ENCODE peak calls at places on chromosomes 2 and 18, in five cellular contexts. Z is cardiac muscle cell, W is WERI-Rb-1, M is heart right ventricle, O is PC-3. F is an unnamed sample.

GRCh38 chr18:56373601-56374000 is 264.8 kb downstream of the TXNL1 start:
- DNase-seq in M (no peak), O (no peak), W (no peak), Z (no peak), F (no peak)

GRCh38 chr2:238494573-238494961 is 67.8 kb downstream of the ASB1 start:
- DNase-seq in Z (no peak), M (no peak), W (no peak), O (no peak), F (no peak)

GRCh38 chr18:75966431-75966830 is 528.6 kb downstream of the ZNF516 start:
- DNase-seq in Z (no peak), W (no peak), O (no peak), M (no peak), F (no peak)

GRCh38 chr2:27954261-27954673 is 63.7 kb downstream of the BABAM2 start:
- DNase-seq in O (peak; percentile 60), Z (peak; percentile 55), M (no peak), W (no peak), F (no peak)

GRCh38 chr2:202109737-202110184 is 36.7 kb downstream of the KIAA2012 start:
- DNase-seq in M (peak; percentile 25), W (no peak), Z (peak; percentile 55), O (no peak), F (no peak)

GRCh38 chr2:28084564-28084963 is 194.0 kb downstream of the BABAM2 start:
- DNase-seq in O (peak; percentile 53), W (no peak), Z (peak; percentile 56), M (no peak), F (no peak)

GRCh38 chr2:53036196-53036595 is 731.4 kb upstream of the CHAC2 start:
- DNase-seq in W (no peak), M (no peak), Z (no peak), O (no peak), F (no peak)

GRCh38 chr2:157421964-157422363 is 21.9 kb downstream of the CYTIP start:
- DNase-seq in Z (no peak), O (no peak), W (no peak), M (no peak), F (no peak)

GRCh38 chr2:202158796-202159195 is 79.6 kb downstream of the SUMO1 start:
- DNase-seq in M (no peak), W (peak; percentile 45), O (peak; percentile 48), Z (peak; percentile 55), F (peak; percentile 18)

GRCh38 chr2:30915485-30915884 is 108.2 kb upstream of the CAPN13 start:
- DNase-seq in W (peak; percentile 63), O (peak; percentile 56), M (peak; percentile 27), Z (no peak), F (no peak)

GRCh38 chr2:22887426-22887825 is 497.6 kb upstream of the KLHL29 start:
- DNase-seq in M (no peak), W (no peak), Z (no peak), O (no peak), F (no peak)

GRCh38 chr2:227248876-227249275 is 76.2 kb upstream of the MFF start:
- DNase-seq in O (no peak), M (no peak), Z (no peak), W (no peak), F (no peak)

GRCh38 chr2:132656213-132656612 is 13.8 kb downstream of the LYPD1 start:
- DNase-seq in Z (no peak), W (no peak), M (no peak), O (no peak), F (no peak)

GRCh38 chr18:36281941-36282340 is 15.6 kb upstream of the FHOD3 start:
- DNase-seq in O (no peak), M (no peak), W (no peak), Z (peak; percentile 22), F (no peak)

GRCh38 chr2:36343601-36344000 is 12.0 kb upstream of the CRIM1 start:
- DNase-seq in O (no peak), W (no peak), Z (no peak), M (no peak), F (no peak)

GRCh38 chr18:51447351-51447896 is 249.9 kb upstream of the MEX3C start:
- DNase-seq in O (no peak), Z (peak; percentile 37), M (peak; percentile 35), W (no peak), F (no peak)

GRCh38 chr18:11429876-11430275 is 179.5 kb upstream of the SLC35G4 start:
- DNase-seq in M (no peak), O (no peak), W (no peak), Z (no peak), F (no peak)

GRCh38 chr2:17303054-17303453 is 215.2 kb downstream of the RAD51AP2 start:
- DNase-seq in Z (peak; percentile 1), O (peak; percentile 80), W (no peak), M (no peak), F (no peak)

GRCh38 chr2:22946553-22946952 is 438.4 kb upstream of the KLHL29 start:
- DNase-seq in O (no peak), M (no peak), Z (no peak), W (no peak), F (no peak)

GRCh38 chr2:46200100-46200690 is 97.0 kb upstream of the EPAS1 start:
- DNase-seq in M (no peak), W (no peak), Z (peak; percentile 34), O (no peak), F (no peak)

GRCh38 chr18:63135101-63135500 is 184.5 kb downstream of the BCL2 start:
- DNase-seq in O (no peak), Z (no peak), M (no peak), W (no peak), F (no peak)

GRCh38 chr2:147739531-147739930 is 105.3 kb upstream of the ACVR2A start:
- DNase-seq in O (peak; percentile 46), M (no peak), Z (peak; percentile 30), W (no peak), F (no peak)

GRCh38 chr2:69830045-69830905 is 815 bp downstream of the GMCL1 start:
- DNase-seq in O (peak; percentile 44), W (peak; percentile 41), Z (peak; percentile 38), M (no peak), F (no peak)

GRCh38 chr2:204862809-204863208 is 317.5 kb downstream of the PARD3B start:
- DNase-seq in O (no peak), W (no peak), Z (no peak), M (no peak), F (no peak)

GRCh38 chr18:14089781-14090180 is 42.5 kb downstream of the ZNF519 start:
- DNase-seq in W (no peak), M (no peak), Z (no peak), O (peak; percentile 35), F (no peak)

GRCh38 chr2:206515580-206515979 is 72.2 kb downstream of the ADAM23 start:
- DNase-seq in Z (no peak), O (no peak), M (no peak), W (no peak), F (no peak)

GRCh38 chr2:152421521-152422367 is 86.8 kb downstream of the FMNL2 start:
- DNase-seq in W (no peak), O (peak; percentile 98), Z (peak; percentile 97), M (no peak), F (no peak)

GRCh38 chr2:14330884-14331283 is 301.6 kb upstream of the LRATD1 start:
- DNase-seq in Z (no peak), W (no peak), M (no peak), O (no peak), F (no peak)

GRCh38 chr2:69013123-69013836 is at the start of gene ANTXR1:
- DNase-seq in M (peak; percentile 36), W (peak; percentile 73), O (peak; percentile 80), Z (peak; percentile 85), F (peak; percentile 64)

GRCh38 chr2:100242891-100243670 is 79.2 kb downstream of the LONRF2 start:
- DNase-seq in O (peak; percentile 77), M (peak; percentile 75), W (peak; percentile 81), Z (peak; percentile 67), F (peak; percentile 7)

GRCh38 chr18:35075132-35075531 is 33.9 kb downstream of the MAPRE2 start:
- DNase-seq in M (no peak), W (no peak), O (no peak), Z (no peak), F (no peak)

GRCh38 chr2:146634256-146635068 is 1210.4 kb upstream of the ACVR2A start:
- DNase-seq in Z (peak; percentile 21), O (peak; percentile 97), M (no peak), W (no peak), F (no peak)

GRCh38 chr18:66874812-66875474 is 271.1 kb upstream of the CDH19 start:
- DNase-seq in M (no peak), Z (no peak), O (no peak), W (no peak), F (no peak)
- H3K27ac ChIP-seq in M (no peak overlapping the region), Z (no peak overlapping the region), O (no peak overlapping the region), W (no peak overlapping the region), F (no peak overlapping the region)

GRCh38 chr2:156182132-156182531 is 150.4 kb downstream of the NR4A2 start:
- DNase-seq in O (peak; percentile 98), Z (no peak), W (no peak), M (no peak), F (no peak)
- H3K27ac ChIP-seq in O (peak overlapping the region; percentile 99), Z (no peak overlapping the region), W (no peak overlapping the region), M (no peak overlapping the region), F (no peak overlapping the region)

DNA sequence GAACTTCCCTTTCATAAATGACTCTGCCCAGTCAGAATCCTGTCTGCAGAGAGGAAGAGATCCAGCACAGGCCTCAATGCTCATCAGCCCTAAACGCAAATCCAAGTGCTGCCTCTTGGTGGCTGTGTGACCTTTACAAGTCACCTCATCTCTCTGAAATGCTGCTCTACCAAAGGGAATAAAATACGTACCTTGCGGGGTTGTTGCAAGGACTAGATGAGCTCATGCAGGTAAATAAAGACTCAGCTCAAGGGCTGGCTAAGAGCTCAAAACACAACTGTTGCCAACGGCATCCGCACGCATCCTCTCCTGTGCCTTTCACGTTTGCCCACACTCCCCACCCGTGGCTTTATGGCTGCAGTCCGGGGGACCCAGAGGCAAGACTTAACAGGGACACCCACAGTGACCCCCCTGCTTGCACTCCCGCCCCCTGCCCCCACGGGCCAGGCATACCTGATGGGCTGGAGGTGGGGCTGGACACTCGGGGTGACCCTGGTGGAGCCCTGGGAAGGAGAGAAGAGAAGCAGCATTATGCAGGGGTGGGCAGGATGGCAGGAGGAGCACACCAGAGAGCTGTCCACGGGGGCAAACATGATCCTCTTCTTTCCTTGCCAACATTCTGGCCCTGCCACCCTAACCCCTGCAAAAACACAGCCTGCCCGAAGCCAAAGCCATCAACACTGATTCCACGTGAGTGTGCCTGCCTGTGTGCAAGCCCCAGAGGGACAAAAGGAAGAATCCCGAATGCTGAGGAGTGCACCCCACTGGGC is 102.6 kb downstream of the TNS1 start:
- DNase-seq in M (no peak), Z (no peak), O (peak; percentile 9), W (no peak), F (no peak)
- H3K27ac ChIP-seq in M (peak overlapping the region; percentile 99), Z (no peak overlapping the region), O (no peak overlapping the region), W (no peak overlapping the region), F (peak overlapping the region; percentile 4)

GRCh38 chr2:179877601-179878364 is 16.4 kb upstream of the ZNF385B start:
- DNase-seq in Z (no peak), W (no peak), O (peak; percentile 31), M (no peak), F (no peak)
- H3K27ac ChIP-seq in Z (no peak overlapping the region), W (no peak overlapping the region), O (no peak overlapping the region), M (no peak overlapping the region), F (no peak overlapping the region)

GRCh38 chr2:12824771-12825363 is 108.1 kb downstream of the TRIB2 start:
- DNase-seq in M (peak; percentile 57), W (no peak), O (no peak), Z (peak; percentile 38), F (no peak)
- H3K27ac ChIP-seq in M (peak overlapping the region; percentile 96), W (no peak overlapping the region), O (no peak overlapping the region), Z (no peak overlapping the region), F (no peak overlapping the region)

F was measured in substantia nigra.